ENCODE peak calls at places on chromosomes 5 and 9, in six cellular contexts. One of them, this sample, is unnamed.

GRCh38 chr5:40776658-40776977 is 20.9 kb upstream of the TTC33 start:
- DNase-seq in mesothelial cell of epicardium: no peak
- DNase-seq in IMR-90: no peak
- DNase-seq in GM06990: no peak
- DNase-seq in astrocyte: no peak
- DNase-seq in HFFc6: no peak
- DNase-seq in this sample: no peak

GRCh38 chr9:77533678-77534077 is 114.4 kb downstream of the GNA14 start:
- DNase-seq in mesothelial cell of epicardium: no peak
- DNase-seq in IMR-90: no peak
- DNase-seq in GM06990: no peak
- DNase-seq in astrocyte: no peak
- DNase-seq in HFFc6: no peak
- DNase-seq in this sample: no peak

GRCh38 chr9:73200694-73201432 is 49.2 kb downstream of the ANXA1 start:
- DNase-seq in mesothelial cell of epicardium: no peak
- DNase-seq in IMR-90: peak
- DNase-seq in GM06990: no peak
- DNase-seq in astrocyte: no peak
- DNase-seq in HFFc6: peak
- DNase-seq in this sample: no peak

GRCh38 chr5:151198861-151199260 is 25.0 kb downstream of the CCDC69 start:
- DNase-seq in mesothelial cell of epicardium: peak
- DNase-seq in IMR-90: no peak
- DNase-seq in GM06990: no peak
- DNase-seq in astrocyte: no peak
- DNase-seq in HFFc6: no peak
- DNase-seq in this sample: no peak

GRCh38 chr9:4235951-4236804 is 63.7 kb downstream of the GLIS3 start:
- DNase-seq in mesothelial cell of epicardium: no peak
- DNase-seq in IMR-90: peak
- DNase-seq in GM06990: no peak
- DNase-seq in astrocyte: peak
- DNase-seq in HFFc6: peak
- DNase-seq in this sample: no peak

GRCh38 chr9:426264-426663 is 211.6 kb downstream of the DOCK8 start:
- DNase-seq in mesothelial cell of epicardium: no peak
- DNase-seq in IMR-90: no peak
- DNase-seq in GM06990: no peak
- DNase-seq in astrocyte: no peak
- DNase-seq in HFFc6: no peak
- DNase-seq in this sample: no peak

GRCh38 chr5:124285071-124285470 is 461.4 kb downstream of the ZNF608 start:
- DNase-seq in mesothelial cell of epicardium: no peak
- DNase-seq in IMR-90: no peak
- DNase-seq in GM06990: no peak
- DNase-seq in astrocyte: no peak
- DNase-seq in HFFc6: no peak
- DNase-seq in this sample: no peak

GRCh38 chr9:132042324-132042723 is 37.3 kb downstream of the MED27 start:
- DNase-seq in mesothelial cell of epicardium: no peak
- DNase-seq in IMR-90: peak
- DNase-seq in GM06990: no peak
- DNase-seq in astrocyte: peak
- DNase-seq in HFFc6: peak
- DNase-seq in this sample: no peak

GRCh38 chr5:150081541-150082283 is 4.6 kb downstream of the CSF1R start:
- DNase-seq in mesothelial cell of epicardium: peak
- DNase-seq in IMR-90: peak
- DNase-seq in GM06990: peak
- DNase-seq in astrocyte: no peak
- DNase-seq in HFFc6: no peak
- DNase-seq in this sample: no peak

GRCh38 chr5:176625966-176626875 is 4.1 kb downstream of the SNCB start:
- DNase-seq in mesothelial cell of epicardium: no peak
- DNase-seq in IMR-90: no peak
- DNase-seq in GM06990: no peak
- DNase-seq in astrocyte: no peak
- DNase-seq in HFFc6: no peak
- DNase-seq in this sample: no peak

GRCh38 chr9:83266618-83267543 is 203.9 kb upstream of the RASEF start:
- DNase-seq in mesothelial cell of epicardium: no peak
- DNase-seq in IMR-90: no peak
- DNase-seq in GM06990: no peak
- DNase-seq in astrocyte: peak
- DNase-seq in HFFc6: no peak
- DNase-seq in this sample: no peak

DNA sequence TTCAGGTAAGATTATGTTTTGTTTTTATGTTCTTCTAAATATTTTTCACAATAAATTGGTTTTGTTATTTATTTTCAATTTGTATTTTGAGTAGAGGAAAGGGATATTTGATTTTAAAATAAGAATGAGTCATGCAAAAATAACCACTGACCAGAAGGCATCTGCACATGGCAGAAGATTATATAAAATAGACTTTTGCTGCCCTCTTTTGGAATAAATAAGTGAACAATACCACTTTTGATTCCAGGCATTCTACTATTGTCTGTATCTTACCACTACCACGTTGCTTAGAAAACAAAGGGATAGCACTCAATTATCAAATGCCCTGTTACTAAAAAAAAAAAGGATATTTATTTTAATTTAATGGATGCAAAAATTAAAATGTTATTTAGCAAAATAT is 227.3 kb upstream of the ITGA1 start:
- DNase-seq in mesothelial cell of epicardium: no peak
- DNase-seq in IMR-90: no peak
- DNase-seq in GM06990: no peak
- DNase-seq in astrocyte: no peak
- DNase-seq in HFFc6: peak
- DNase-seq in this sample: no peak
- TF ChIP-seq CTCF in mesothelial cell of epicardium: peak
- TF ChIP-seq CTCF in IMR-90: no peak
- TF ChIP-seq CTCF in GM06990: no peak
- TF ChIP-seq CTCF in astrocyte: no peak
- TF ChIP-seq CTCF in HFFc6: peak
- TF ChIP-seq CTCF in this sample: no peak

GRCh38 chr5:28344803-28345433 is 1306.5 kb upstream of the CDH9 start:
- DNase-seq in mesothelial cell of epicardium: no peak
- DNase-seq in IMR-90: no peak
- DNase-seq in GM06990: no peak
- DNase-seq in astrocyte: peak
- DNase-seq in HFFc6: no peak
- DNase-seq in this sample: no peak
- TF ChIP-seq CTCF in mesothelial cell of epicardium: peak
- TF ChIP-seq CTCF in IMR-90: no peak
- TF ChIP-seq CTCF in GM06990: peak
- TF ChIP-seq CTCF in astrocyte: peak
- TF ChIP-seq CTCF in HFFc6: peak
- TF ChIP-seq CTCF in this sample: no peak

GRCh38 chr9:21491742-21492141 is 9.6 kb upstream of the IFNE start:
- DNase-seq in mesothelial cell of epicardium: no peak
- DNase-seq in IMR-90: no peak
- DNase-seq in GM06990: no peak
- DNase-seq in astrocyte: no peak
- DNase-seq in HFFc6: no peak
- DNase-seq in this sample: no peak
- TF ChIP-seq CTCF in mesothelial cell of epicardium: no peak
- TF ChIP-seq CTCF in IMR-90: peak
- TF ChIP-seq CTCF in GM06990: no peak
- TF ChIP-seq CTCF in astrocyte: no peak
- TF ChIP-seq CTCF in HFFc6: peak
- TF ChIP-seq CTCF in this sample: no peak

GRCh38 chr9:98522487-98522886 is 186.2 kb downstream of the GABBR2 start:
- DNase-seq in mesothelial cell of epicardium: no peak
- DNase-seq in IMR-90: no peak
- DNase-seq in GM06990: no peak
- DNase-seq in astrocyte: no peak
- DNase-seq in HFFc6: no peak
- DNase-seq in this sample: no peak

GRCh38 chr9:98521141-98521540 is 187.6 kb downstream of the GABBR2 start:
- DNase-seq in mesothelial cell of epicardium: no peak
- DNase-seq in IMR-90: peak
- DNase-seq in GM06990: no peak
- DNase-seq in astrocyte: peak
- DNase-seq in HFFc6: peak
- DNase-seq in this sample: no peak

GRCh38 chr9:98520221-98520920 is 188.4 kb downstream of the GABBR2 start:
- DNase-seq in mesothelial cell of epicardium: no peak
- DNase-seq in IMR-90: peak
- DNase-seq in GM06990: no peak
- DNase-seq in astrocyte: peak
- DNase-seq in HFFc6: no peak
- DNase-seq in this sample: no peak

GRCh38 chr9:98519641-98520040 is 189.1 kb downstream of the GABBR2 start:
- DNase-seq in mesothelial cell of epicardium: no peak
- DNase-seq in IMR-90: no peak
- DNase-seq in GM06990: no peak
- DNase-seq in astrocyte: no peak
- DNase-seq in HFFc6: no peak
- DNase-seq in this sample: no peak

GRCh38 chr9:98523231-98523901 is 185.4 kb downstream of the GABBR2 start:
- DNase-seq in mesothelial cell of epicardium: no peak
- DNase-seq in IMR-90: peak
- DNase-seq in GM06990: no peak
- DNase-seq in astrocyte: no peak
- DNase-seq in HFFc6: peak
- DNase-seq in this sample: no peak
- TF ChIP-seq CTCF in mesothelial cell of epicardium: no peak
- TF ChIP-seq CTCF in IMR-90: peak
- TF ChIP-seq CTCF in GM06990: peak
- TF ChIP-seq CTCF in astrocyte: peak
- TF ChIP-seq CTCF in HFFc6: peak
- TF ChIP-seq CTCF in this sample: no peak

GRCh38 chr5:112367400-112367799 is 51.7 kb downstream of the EPB41L4A start:
- DNase-seq in mesothelial cell of epicardium: no peak
- DNase-seq in IMR-90: no peak
- DNase-seq in GM06990: no peak
- DNase-seq in astrocyte: no peak
- DNase-seq in HFFc6: no peak
- DNase-seq in this sample: peak
- TF ChIP-seq CTCF in mesothelial cell of epicardium: no peak
- TF ChIP-seq CTCF in IMR-90: no peak
- TF ChIP-seq CTCF in GM06990: no peak
- TF ChIP-seq CTCF in astrocyte: no peak
- TF ChIP-seq CTCF in HFFc6: no peak
- TF ChIP-seq CTCF in this sample: no peak

DNA sequence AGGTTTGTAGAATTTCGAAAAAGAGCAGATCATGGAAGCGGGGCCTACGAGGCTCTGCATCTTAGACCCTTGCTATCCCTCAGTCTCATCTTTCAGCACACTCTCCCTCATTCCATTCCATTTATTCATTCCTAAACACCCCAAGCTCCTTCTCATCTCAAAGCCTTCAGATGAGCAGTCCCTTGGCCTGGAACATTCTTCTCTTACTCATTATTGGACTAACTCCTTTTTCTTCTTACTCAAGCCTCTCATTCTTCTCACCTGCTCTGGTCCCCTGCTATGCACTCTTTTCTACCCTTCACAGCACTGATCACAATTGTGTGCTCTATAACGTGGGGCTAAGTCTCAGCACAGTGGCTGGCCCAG is 212.5 kb downstream of the MAPKAP1 start:
- DNase-seq in mesothelial cell of epicardium: no peak
- DNase-seq in IMR-90: peak
- DNase-seq in GM06990: no peak
- DNase-seq in astrocyte: no peak
- DNase-seq in HFFc6: peak
- DNase-seq in this sample: no peak
- TF ChIP-seq CTCF in mesothelial cell of epicardium: no peak
- TF ChIP-seq CTCF in IMR-90: no peak
- TF ChIP-seq CTCF in GM06990: no peak
- TF ChIP-seq CTCF in astrocyte: no peak
- TF ChIP-seq CTCF in HFFc6: no peak
- TF ChIP-seq CTCF in this sample: no peak

GRCh38 chr9:121059998-121060636 is 10.0 kb upstream of the C5 start:
- DNase-seq in mesothelial cell of epicardium: no peak
- DNase-seq in IMR-90: peak
- DNase-seq in GM06990: peak
- DNase-seq in astrocyte: peak
- DNase-seq in HFFc6: peak
- DNase-seq in this sample: no peak
- TF ChIP-seq CTCF in mesothelial cell of epicardium: peak
- TF ChIP-seq CTCF in IMR-90: peak
- TF ChIP-seq CTCF in GM06990: peak
- TF ChIP-seq CTCF in astrocyte: peak
- TF ChIP-seq CTCF in HFFc6: peak
- TF ChIP-seq CTCF in this sample: no peak

GRCh38 chr9:112443200-112443599 is 43.4 kb upstream of the KIAA1958 start:
- DNase-seq in mesothelial cell of epicardium: no peak
- DNase-seq in IMR-90: peak
- DNase-seq in GM06990: no peak
- DNase-seq in astrocyte: no peak
- DNase-seq in HFFc6: peak
- DNase-seq in this sample: no peak
- TF ChIP-seq CTCF in mesothelial cell of epicardium: no peak
- TF ChIP-seq CTCF in IMR-90: peak
- TF ChIP-seq CTCF in GM06990: peak
- TF ChIP-seq CTCF in astrocyte: peak
- TF ChIP-seq CTCF in HFFc6: peak
- TF ChIP-seq CTCF in this sample: no peak

DNA sequence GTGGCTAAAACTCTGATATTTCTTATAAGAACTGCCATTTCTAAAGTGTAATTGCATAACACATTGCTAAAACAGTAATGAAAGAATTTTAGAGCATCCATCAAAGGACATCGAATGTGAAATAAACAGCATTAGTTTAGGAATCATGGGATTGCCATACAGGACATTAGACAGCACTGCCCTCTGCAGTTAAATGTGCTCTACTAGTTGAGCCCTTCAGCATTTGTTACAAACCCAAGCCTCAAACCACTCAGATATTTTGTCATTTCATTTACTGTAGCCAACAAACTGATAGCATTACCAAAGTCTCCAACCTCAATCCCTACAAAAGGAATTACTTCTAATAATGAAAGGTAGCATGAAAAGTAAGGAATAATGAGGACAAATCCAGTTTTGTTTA is 116.8 kb upstream of the COX7C start:
- DNase-seq in mesothelial cell of epicardium: no peak
- DNase-seq in IMR-90: no peak
- DNase-seq in GM06990: no peak
- DNase-seq in astrocyte: no peak
- DNase-seq in HFFc6: no peak
- DNase-seq in this sample: no peak
- TF ChIP-seq CTCF in mesothelial cell of epicardium: no peak
- TF ChIP-seq CTCF in IMR-90: no peak
- TF ChIP-seq CTCF in GM06990: no peak
- TF ChIP-seq CTCF in astrocyte: no peak
- TF ChIP-seq CTCF in HFFc6: no peak
- TF ChIP-seq CTCF in this sample: no peak

DNA sequence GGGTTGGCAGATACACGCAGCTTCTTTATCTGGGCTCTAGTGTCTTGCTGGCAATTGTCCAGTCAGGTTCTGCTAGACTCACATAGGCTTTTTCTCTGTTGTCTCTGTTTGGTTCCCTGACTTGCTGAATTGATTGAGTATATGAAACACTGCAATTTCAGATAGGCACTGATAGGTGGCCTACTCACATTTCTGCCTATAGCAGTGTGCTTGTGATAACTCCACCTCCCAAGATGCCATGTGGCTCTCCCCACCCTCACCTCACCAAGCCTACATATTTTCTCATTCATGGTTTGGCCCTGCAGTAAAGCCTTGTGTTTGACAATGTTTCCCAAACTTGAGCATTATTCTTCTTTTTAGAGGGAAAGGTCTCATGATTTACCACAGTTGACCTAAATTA is 52.6 kb downstream of the AOPEP start:
- DNase-seq in mesothelial cell of epicardium: no peak
- DNase-seq in IMR-90: no peak
- DNase-seq in GM06990: no peak
- DNase-seq in astrocyte: no peak
- DNase-seq in HFFc6: no peak
- DNase-seq in this sample: no peak
- TF ChIP-seq CTCF in mesothelial cell of epicardium: no peak
- TF ChIP-seq CTCF in IMR-90: no peak
- TF ChIP-seq CTCF in GM06990: no peak
- TF ChIP-seq CTCF in astrocyte: no peak
- TF ChIP-seq CTCF in HFFc6: no peak
- TF ChIP-seq CTCF in this sample: no peak